ENCODE peak calls at places on chromosomes 3 and 15, in eight cellular contexts. I is M059J; Z is foreskin melanocyte; K is Right ventricle myocardium superior; G is activated CD4-positive, alpha-beta T cell treated with anti-CD3 and anti-CD28 coated beads for 24 hours; L is trophoblast cell; N is NCI-H2081; B is tibial nerve. P is an unnamed sample.

GRCh38 chr3:115862824-115863223 is 239.5 kb downstream of the GAP43 start:
- DNase-seq in I (no peak), Z (no peak), K (no peak), G (no peak), L (no peak), N (no peak), B (no peak), P (no peak)

GRCh38 chr15:72197460-72198409 is at the start of gene GRAMD2A:
- DNase-seq in I (peak), Z (no peak), K (no peak), G (no peak), L (peak), N (peak), B (no peak), P (no peak)

GRCh38 chr15:64699767-64700388 is 75.5 kb downstream of the RBPMS2 start:
- DNase-seq in I (peak), Z (no peak), K (peak), G (no peak), L (peak), N (no peak), B (no peak), P (peak)

GRCh38 chr3:37994639-37994972 is 4.0 kb downstream of the VILL start:
- DNase-seq in I (no peak), Z (no peak), K (no peak), G (no peak), L (no peak), N (no peak), B (no peak), P (no peak)

GRCh38 chr3:25664066-25664809 is 469 bp downstream of the TOP2B start:
- DNase-seq in I (no peak), Z (no peak), K (peak), G (peak), L (peak), N (peak), B (peak), P (peak)

GRCh38 chr15:64697911-64698369 is 77.4 kb downstream of the RBPMS2 start:
- DNase-seq in I (peak), Z (no peak), K (no peak), G (no peak), L (peak), N (no peak), B (no peak), P (peak)

GRCh38 chr3:115375362-115375761 is 228.3 kb upstream of the ZBTB20 start:
- DNase-seq in I (no peak), Z (no peak), K (no peak), G (no peak), L (no peak), N (no peak), B (no peak), P (no peak)

GRCh38 chr15:41562258-41562657 is 3.2 kb downstream of the TYRO3 start:
- DNase-seq in I (no peak), Z (no peak), K (peak), G (no peak), L (no peak), N (no peak), B (no peak), P (no peak)

GRCh38 chr3:107989651-107990050 is 101.2 kb downstream of the CD47 start:
- DNase-seq in I (no peak), Z (no peak), K (no peak), G (no peak), L (no peak), N (no peak), B (no peak), P (no peak)

GRCh38 chr3:175748087-175748732 is 889.1 kb downstream of the NAALADL2 start:
- DNase-seq in I (peak), Z (no peak), K (no peak), G (no peak), L (no peak), N (no peak), B (no peak), P (no peak)

GRCh38 chr3:114928989-114929620 is 218.0 kb downstream of the ZBTB20 start:
- DNase-seq in I (peak), Z (no peak), K (no peak), G (no peak), L (no peak), N (no peak), B (no peak), P (no peak)

GRCh38 chr15:72685925-72686794 is at the start of the genes BBS4 and HIGD2B:
- DNase-seq in I (peak), Z (peak), K (peak), G (peak), L (peak), N (no peak), B (peak), P (peak)

GRCh38 chr15:42118650-42119531 is 24.5 kb upstream of the PLA2G4D start:
- DNase-seq in I (no peak), Z (no peak), K (no peak), G (no peak), L (no peak), N (peak), B (no peak), P (no peak)

GRCh38 chr15:56222302-56222701 is 21.4 kb downstream of the RFX7 start:
- DNase-seq in I (no peak), Z (no peak), K (no peak), G (no peak), L (no peak), N (no peak), B (no peak), P (no peak)

GRCh38 chr3:147614210-147614609 is 205.0 kb downstream of the ZIC1 start:
- DNase-seq in I (no peak), Z (no peak), K (no peak), G (no peak), L (no peak), N (no peak), B (no peak), P (no peak)

GRCh38 chr3:50208677-50209344 is 3.7 kb downstream of the SLC38A3 start:
- DNase-seq in I (no peak), Z (no peak), K (no peak), G (no peak), L (no peak), N (no peak), B (no peak), P (no peak)

GRCh38 chr3:48915296-48915695 is 3.3 kb upstream of the ARIH2 start:
- DNase-seq in I (no peak), Z (no peak), K (no peak), G (no peak), L (peak), N (no peak), B (no peak), P (no peak)

GRCh38 chr15:71807691-71808091 is 2.7 kb upstream of the NR2E3 start:
- DNase-seq in I (peak), Z (no peak), K (no peak), G (no peak), L (no peak), N (no peak), B (no peak), P (no peak)

GRCh38 chr3:122366379-122366749 is 16.7 kb downstream of the MIX23 start:
- DNase-seq in I (peak), Z (no peak), K (no peak), G (no peak), L (no peak), N (no peak), B (no peak), P (no peak)

GRCh38 chr3:151263126-151263525 is 15.2 kb downstream of the P2RY14 start:
- DNase-seq in I (no peak), Z (no peak), K (no peak), G (no peak), L (no peak), N (no peak), B (peak), P (no peak)

GRCh38 chr3:191774485-191774884 is 313.5 kb downstream of the PYDC2 start:
- DNase-seq in I (peak), Z (no peak), K (no peak), G (no peak), L (peak), N (no peak), B (no peak), P (no peak)

GRCh38 chr3:60989893-60990740 is 261.1 kb downstream of the FHIT start:
- DNase-seq in I (no peak), Z (peak), K (no peak), G (no peak), L (no peak), N (no peak), B (no peak), P (no peak)

GRCh38 chr3:10951295-10951926 is 41.1 kb upstream of the SLC6A1 start:
- DNase-seq in I (no peak), Z (no peak), K (no peak), G (no peak), L (no peak), N (no peak), B (no peak), P (no peak)

GRCh38 chr15:70100495-70101331 is 3.0 kb upstream of the TLE3 start:
- DNase-seq in I (peak), Z (no peak), K (peak), G (peak), L (peak), N (no peak), B (no peak), P (peak)

GRCh38 chr15:43776101-43776717 is 557 bp downstream of the ELL3 start:
- DNase-seq in I (no peak), Z (no peak), K (no peak), G (no peak), L (peak), N (no peak), B (no peak), P (peak)